ENCODE peak calls at places on chromosomes 16 and 17, in five cellular contexts. V is CD8-positive, alpha-beta memory T cell; Q is neuronal stem cell; G is lung; U is RCC 7860. T is an unnamed sample.

GRCh38 chr17:17919169-17920107 is 52.8 kb downstream of the TOM1L2 start:
- DNase-seq in V (peak; percentile 46), Q (peak; percentile 65), G (peak; percentile 82), U (peak; percentile 39), T (peak; percentile 73)

GRCh38 chr16:31253642-31254045 is 6.1 kb upstream of the ITGAM start:
- DNase-seq in V (no peak), Q (no peak), G (peak; percentile 66), U (no peak), T (no peak)

GRCh38 chr17:38584350-38584925 is 21.3 kb downstream of the SRCIN1 start:
- DNase-seq in V (peak; percentile 49), Q (no peak), G (peak; percentile 55), U (peak; percentile 32), T (peak; percentile 85)

GRCh38 chr17:65966311-65966710 is 225.6 kb downstream of the CEP112 start:
- DNase-seq in V (no peak), Q (no peak), G (no peak), U (no peak), T (no peak)

GRCh38 chr17:44095388-44095646 is 24.8 kb downstream of the G6PC3 start:
- DNase-seq in V (no peak), Q (no peak), G (no peak), U (no peak), T (no peak)

GRCh38 chr16:57192146-57192545 is 6.0 kb downstream of the RSPRY1 start:
- DNase-seq in V (no peak), Q (no peak), G (no peak), U (no peak), T (no peak)

GRCh38 chr16:55655709-55656694 is at the start of gene SLC6A2:
- DNase-seq in V (no peak), Q (peak; percentile 46), G (no peak), U (no peak), T (no peak)

GRCh38 chr16:30075503-30076275 is at the start of gene PPP4C:
- DNase-seq in V (peak; percentile 91), Q (peak; percentile 78), G (peak; percentile 90), U (peak; percentile 76), T (peak; percentile 85)

GRCh38 chr17:28055546-28056275 is 13.2 kb downstream of the NLK start:
- DNase-seq in V (no peak), Q (no peak), G (no peak), U (no peak), T (no peak)

GRCh38 chr17:21249086-21249795 is 4.0 kb downstream of the NATD1 start:
- DNase-seq in V (no peak), Q (no peak), G (no peak), U (no peak), T (no peak)

GRCh38 chr17:3556239-3556904 is 1.2 kb downstream of the TRPV3 start:
- DNase-seq in V (no peak), Q (no peak), G (no peak), U (no peak), T (no peak)

GRCh38 chr16:88382491-88383400 is at the start of gene ZNF469:
- DNase-seq in V (no peak), Q (no peak), G (no peak), U (no peak), T (peak; percentile 55)

T was measured in pancreas.